ENCODE peak calls at places on chromosome 13, in six cellular contexts. D is right lobe of liver, C is cardiac muscle cell, M is K562, N is mesendoderm, G is brain microvascular endothelial cell. H is an unnamed sample.

GRCh38 chr13:91280806-91281205 is 66.7 kb upstream of the MIR17HG start:
- DNase-seq in M (no peak), D (no peak), C (no peak), N (no peak), G (no peak), H (no peak)

GRCh38 chr13:43665388-43665787 is 121.4 kb downstream of the ENOX1 start:
- DNase-seq in N (no peak), D (no peak), M (no peak), G (no peak), C (no peak), H (no peak)

GRCh38 chr13:40770934-40771618 is at the start of gene MRPS31:
- DNase-seq in D (peak; percentile 98), N (peak; percentile 98), G (peak; percentile 92), C (peak; percentile 97), M (peak; percentile 84), H (peak; percentile 95)

GRCh38 chr13:30798776-30799625 is 63.7 kb downstream of the ALOX5AP start:
- DNase-seq in N (peak; percentile 15), C (no peak), G (no peak), D (no peak), M (no peak), H (no peak)

GRCh38 chr13:36817996-36818395 is 1.0 kb upstream of the RFXAP start:
- DNase-seq in N (no peak), M (no peak), C (no peak), G (no peak), D (no peak), H (no peak)

GRCh38 chr13:43698009-43698408 is 88.8 kb downstream of the ENOX1 start:
- DNase-seq in D (no peak), N (no peak), C (no peak), M (no peak), G (no peak), H (no peak)

GRCh38 chr13:113125506-113126264 is 3.1 kb downstream of the F10 start:
- DNase-seq in G (no peak), D (no peak), C (no peak), N (no peak), M (no peak), H (peak; percentile 14)

GRCh38 chr13:91313103-91313502 is 34.4 kb upstream of the MIR17HG start:
- DNase-seq in C (peak; percentile 29), M (no peak), N (peak; percentile 56), D (no peak), G (peak; percentile 3), H (peak; percentile 9)

GRCh38 chr13:31824705-31825512 is 85.6 kb downstream of the RXFP2 start:
- DNase-seq in N (peak; percentile 21), G (peak; percentile 47), D (no peak), C (no peak), M (no peak), H (no peak)

GRCh38 chr13:108226184-108226583 is 8.0 kb downstream of the ABHD13 start:
- DNase-seq in N (peak; percentile 18), C (peak; percentile 73), G (no peak), M (no peak), D (no peak), H (no peak)

GRCh38 chr13:53240316-53240715 is 211.7 kb downstream of the OLFM4 start:
- DNase-seq in D (no peak), M (no peak), G (no peak), N (no peak), C (no peak), H (no peak)

GRCh38 chr13:34179481-34179880 is 361.5 kb downstream of the RFC3 start:
- DNase-seq in N (peak; percentile 87), G (no peak), D (no peak), M (no peak), C (peak; percentile 9), H (peak; percentile 28)

GRCh38 chr13:49610176-49610575 is 18.1 kb upstream of the ARL11 start:
- DNase-seq in G (no peak), N (no peak), M (no peak), C (peak; percentile 93), D (no peak), H (no peak)

GRCh38 chr13:41006296-41006695 is 12.8 kb downstream of the ELF1 start:
- DNase-seq in N (no peak), D (no peak), C (no peak), G (no peak), M (no peak), H (no peak)

GRCh38 chr13:32955881-32956594 is 60.2 kb upstream of the KL start:
- DNase-seq in D (no peak), N (no peak), G (no peak), C (no peak), M (no peak), H (no peak)

GRCh38 chr13:31930901-31931522 is 100.6 kb upstream of the FRY start:
- DNase-seq in N (peak; percentile 13), G (no peak), M (no peak), D (no peak), C (no peak), H (no peak)

GRCh38 chr13:33283195-33283910 is 2.2 kb downstream of the STARD13 start:
- DNase-seq in C (no peak), M (no peak), D (no peak), G (no peak), N (no peak), H (no peak)

GRCh38 chr13:104984296-104984818 is 1551.1 kb downstream of the EFNB2 start:
- DNase-seq in M (no peak), D (no peak), G (peak; percentile 81), C (peak; percentile 72), N (no peak), H (no peak)

DNA sequence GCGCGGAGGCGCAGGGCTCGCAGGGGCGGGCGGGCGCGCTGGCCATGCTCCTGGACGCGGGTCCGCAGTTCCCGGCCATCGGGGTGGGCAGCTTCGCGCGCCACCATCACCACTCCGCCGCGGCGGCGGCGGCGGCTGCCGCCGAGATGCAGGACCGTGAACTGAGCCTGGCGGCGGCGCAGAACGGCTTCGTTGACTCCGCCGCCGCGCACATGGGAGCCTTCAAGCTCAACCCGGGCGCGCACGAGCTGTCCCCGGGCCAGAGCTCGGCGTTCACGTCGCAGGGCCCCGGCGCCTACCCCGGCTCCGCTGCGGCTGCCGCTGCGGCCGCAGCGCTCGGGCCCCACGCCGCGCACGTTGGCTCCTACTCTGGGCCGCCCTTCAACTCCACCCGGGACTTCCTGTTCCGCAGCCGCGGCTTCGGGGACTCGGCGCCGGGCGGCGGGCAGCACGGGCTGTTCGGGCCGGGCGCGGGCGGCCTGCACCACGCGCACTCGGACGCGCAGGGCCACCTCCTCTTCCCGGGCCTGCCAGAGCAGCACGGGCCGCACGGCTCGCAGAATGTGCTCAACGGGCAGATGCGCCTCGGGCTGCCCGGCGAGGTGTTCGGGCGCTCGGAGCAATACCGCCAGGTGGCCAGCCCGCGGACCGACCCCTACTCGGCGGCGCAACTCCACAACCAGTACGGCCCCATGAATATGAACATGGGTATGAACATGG is 597 bp downstream of the ZIC2 start:
- DNase-seq in G (no peak), M (no peak), D (no peak), N (peak; percentile 52), C (peak; percentile 62), H (peak; percentile 62)
- H3K4me3 ChIP-seq in G (peak overlapping the region; percentile 61), M (peak overlapping the region; percentile 59), D (no peak overlapping the region), N (peak overlapping the region; percentile 100), C (peak overlapping the region; percentile 54), H (peak overlapping the region; percentile 72)

DNA sequence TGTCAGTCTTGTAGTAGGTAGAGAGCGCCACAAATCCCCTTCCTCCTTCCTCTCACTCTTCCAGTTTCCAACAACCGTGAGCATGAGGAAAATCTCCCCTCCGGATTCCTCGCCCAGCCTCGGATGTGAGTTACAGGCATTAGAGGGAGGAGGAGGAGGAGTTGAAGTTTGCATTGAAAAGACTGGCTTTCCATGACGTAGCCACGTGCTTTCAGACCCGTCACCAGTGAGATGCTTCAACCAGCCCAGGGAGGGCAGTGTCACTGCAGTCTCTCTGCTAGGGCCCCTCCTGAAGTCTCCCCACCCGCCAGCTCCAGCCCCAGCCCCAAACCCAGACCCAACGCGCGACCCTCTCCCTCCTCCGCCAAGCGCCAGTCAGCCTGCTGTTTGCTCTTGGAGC is 444 bp upstream of the FGF14 start:
- DNase-seq in N (peak; percentile 96), C (peak; percentile 23), G (no peak), M (no peak), D (peak; percentile 28), H (peak; percentile 82)
- H3K27me3 ChIP-seq in N (peaks cover 3% of the 10 kb centered on the region), C (peaks cover 78% of the 10 kb centered on the region), G (peaks cover 9% of the 10 kb centered on the region), M (peaks cover 6% of the 10 kb centered on the region), D (no peaks in the 10 kb centered on the region), H (peaks cover 34% of the 10 kb centered on the region)

GRCh38 chr13:99536023-99536422 is 34.8 kb downstream of the TM9SF2 start:
- DNase-seq in M (no peak), G (no peak), C (no peak), D (no peak), N (no peak), H (no peak)
- H3K36me3 ChIP-seq in M (peaks cover 51% of the 10 kb centered on the region), G (peaks cover 6% of the 10 kb centered on the region), C (peaks cover 27% of the 10 kb centered on the region), D (peaks cover 28% of the 10 kb centered on the region), N (no peaks in the 10 kb centered on the region), H (peaks cover 4% of the 10 kb centered on the region)

GRCh38 chr13:45206340-45206739 is 5.5 kb upstream of the KCTD4 start:
- DNase-seq in C (no peak), D (no peak), N (no peak), M (no peak), G (peak; percentile 79), H (no peak)
- H3K4me3 ChIP-seq in C (no peak overlapping the region), D (no peak overlapping the region), N (no peak overlapping the region), M (no peak overlapping the region), G (no peak overlapping the region), H (no peak overlapping the region)

GRCh38 chr13:29428310-29428991 is 167.0 kb downstream of the SLC7A1 start:
- DNase-seq in C (peak; percentile 87), N (peak; percentile 88), D (peak; percentile 55), G (no peak), M (no peak), H (peak; percentile 80)
- H3K27me3 ChIP-seq in C (no peaks in the 10 kb centered on the region), N (no peaks in the 10 kb centered on the region), D (no peaks in the 10 kb centered on the region), G (peaks cover 48% of the 10 kb centered on the region), M (peaks cover 4% of the 10 kb centered on the region), H (no peaks in the 10 kb centered on the region)

DNA sequence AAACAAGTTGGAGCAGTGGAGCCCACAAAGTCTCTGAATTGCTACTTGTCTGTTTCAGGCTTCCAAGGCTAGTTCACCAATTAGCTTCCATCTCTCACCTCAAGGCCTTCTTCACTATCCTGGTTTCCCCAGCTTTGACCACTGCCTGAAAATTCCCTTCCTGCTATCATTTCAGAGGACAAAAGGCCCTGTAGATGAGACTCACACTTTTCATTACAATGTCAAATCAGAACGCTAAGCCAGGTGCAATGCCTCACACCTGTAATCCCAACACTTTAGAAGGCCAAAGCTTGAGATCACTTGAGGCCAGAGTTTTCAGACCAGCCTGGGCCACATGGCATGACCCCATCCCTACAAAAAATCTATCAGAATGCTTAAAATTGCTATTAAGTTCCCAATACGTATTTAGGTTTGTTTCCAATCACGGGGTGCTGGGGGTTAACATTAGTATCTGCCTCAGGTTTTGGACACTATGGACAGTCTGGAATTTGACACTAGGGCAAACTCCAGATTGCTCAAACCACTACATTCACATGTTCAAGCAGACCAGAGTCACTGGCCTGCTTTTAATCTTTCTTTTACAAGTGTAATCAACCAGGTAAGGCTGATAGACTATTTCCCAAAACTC is 5.5 kb downstream of the TPT1 start:
- DNase-seq in C (no peak), M (no peak), N (no peak), D (no peak), G (no peak), H (no peak)
- H3K36me3 ChIP-seq in C (peaks cover 55% of the 10 kb centered on the region), M (peaks cover 62% of the 10 kb centered on the region), N (peaks cover 22% of the 10 kb centered on the region), D (peaks cover 42% of the 10 kb centered on the region), G (peaks cover 55% of the 10 kb centered on the region), H (peaks cover 35% of the 10 kb centered on the region)